ENCODE peak calls at places on chromosomes 7 and 10, in ten cellular contexts. I, N, F, Z, C, W, H, L, Y and Q are unnamed samples.

GRCh38 chr7:96306385-96307125 is 15.3 kb downstream of the SLC25A13 start:
- DNase-seq in W (no peak), N (no peak), H (no peak), F (no peak), Z (no peak), I (no peak), L (no peak), C (no peak), Y (no peak), Q (no peak)

GRCh38 chr10:117980755-117981525 is 65.8 kb downstream of the RAB11FIP2 start:
- DNase-seq in Z (no peak), C (no peak), L (no peak), I (no peak), F (no peak), N (no peak), H (no peak), W (no peak), Y (no peak), Q (no peak)

GRCh38 chr7:82105463-82105862 is 335.6 kb upstream of the HGF start:
- DNase-seq in C (peak; percentile 59), F (no peak), H (no peak), L (no peak), Z (no peak), N (no peak), I (no peak), W (no peak), Y (no peak), Q (no peak)

GRCh38 chr10:14306201-14306600 is 24.5 kb downstream of the FRMD4A start:
- DNase-seq in F (no peak), W (no peak), C (no peak), N (no peak), Y (no peak), Z (no peak), H (no peak), I (no peak), L (no peak), Q (no peak)

GRCh38 chr10:7199152-7199760 is 211.6 kb downstream of the SFMBT2 start:
- DNase-seq in C (no peak), L (no peak), N (no peak), W (no peak), F (no peak), H (no peak), Y (no peak), I (no peak), Z (no peak), Q (no peak)

GRCh38 chr10:123527122-123527521 is 139.0 kb upstream of the GPR26 start:
- DNase-seq in Z (no peak), N (no peak), F (no peak), W (no peak), H (no peak), C (no peak), I (no peak), Y (no peak), L (no peak), Q (no peak)

GRCh38 chr10:28217848-28218247 is 85.0 kb downstream of the MPP7 start:
- DNase-seq in C (peak; percentile 63), Z (peak; percentile 1), L (no peak), F (peak; percentile 3), Y (no peak), W (no peak), I (peak; percentile 26), H (no peak), N (no peak), Q (no peak)

GRCh38 chr10:72812415-72812797 is 81.1 kb upstream of the OIT3 start:
- DNase-seq in Y (no peak), L (no peak), F (no peak), N (no peak), C (no peak), I (no peak), H (no peak), Z (no peak), W (no peak), Q (no peak)

GRCh38 chr7:613442-614140 is 93.9 kb upstream of the PDGFA start:
- DNase-seq in F (no peak), I (no peak), C (no peak), N (no peak), H (no peak), Y (no peak), L (no peak), W (no peak), Z (no peak), Q (no peak)

GRCh38 chr10:111089293-111089692 is 12.5 kb downstream of the ADRA2A start:
- DNase-seq in Y (no peak), Z (no peak), L (peak; percentile 24), F (no peak), H (no peak), N (no peak), W (no peak), I (no peak), C (no peak), Q (no peak)

GRCh38 chr7:130996841-130997231 is 262.8 kb upstream of the KLF14 start:
- DNase-seq in F (no peak), C (no peak), L (no peak), W (no peak), N (peak; percentile 55), I (peak; percentile 56), Y (peak; percentile 41), Z (no peak), H (no peak), Q (peak; percentile 14)

GRCh38 chr10:1036341-1036791 is 10.7 kb upstream of the IDI2 start:
- DNase-seq in L (peak; percentile 59), N (no peak), C (no peak), Y (no peak), F (no peak), W (no peak), Z (no peak), I (peak; percentile 38), H (no peak), Q (no peak)